ENCODE peak calls at places on chromosome 11, in eight cellular contexts. B is psoas muscle, Z is AG10803, W is tibial nerve, F is HFF-Myc, K is mucosa of descending colon, X is left lung, P is WTC11. S is an unnamed sample.

GRCh38 chr11:68753300-68753699 is 2.0 kb upstream of the TESMIN start:
- DNase-seq in B (no peak), Z (no peak), W (no peak), F (no peak), K (no peak), X (no peak), P (no peak), S (no peak)

GRCh38 chr11:35619754-35620640 is 1.7 kb downstream of the FJX1 start:
- DNase-seq in B (peak; percentile 24), Z (no peak), W (no peak), F (no peak), K (peak; percentile 48), X (no peak), P (peak; percentile 71), S (peak; percentile 45)

GRCh38 chr11:122808494-122808893 is 29.8 kb upstream of the CRTAM start:
- DNase-seq in B (no peak), Z (peak; percentile 54), W (no peak), F (peak; percentile 59), K (no peak), X (no peak), P (no peak), S (no peak)

GRCh38 chr11:46117842-46118241 is 3.4 kb downstream of the PHF21A start:
- DNase-seq in B (no peak), Z (no peak), W (no peak), F (no peak), K (no peak), X (no peak), P (no peak), S (no peak)

GRCh38 chr11:121344824-121345223 is 52.3 kb downstream of the SC5D start:
- DNase-seq in B (no peak), Z (no peak), W (no peak), F (no peak), K (no peak), X (no peak), P (no peak), S (no peak)

GRCh38 chr11:59707371-59707770 is 6.3 kb downstream of the OR10V1 start:
- DNase-seq in B (no peak), Z (no peak), W (no peak), F (no peak), K (no peak), X (no peak), P (no peak), S (no peak)

GRCh38 chr11:114280696-114281095 is 15.5 kb upstream of the NNMT start:
- DNase-seq in B (peak; percentile 60), Z (peak; percentile 96), W (no peak), F (peak; percentile 54), K (peak; percentile 69), X (peak; percentile 75), P (peak; percentile 77), S (peak; percentile 61)

GRCh38 chr11:99257131-99257530 is 236.4 kb downstream of the CNTN5 start:
- DNase-seq in B (no peak), Z (no peak), W (no peak), F (no peak), K (no peak), X (no peak), P (no peak), S (no peak)

GRCh38 chr11:62804310-62805043 is 763 bp downstream of the NXF1 start:
- DNase-seq in B (no peak), Z (peak; percentile 45), W (no peak), F (no peak), K (no peak), X (no peak), P (no peak), S (no peak)

GRCh38 chr11:77779935-77780334 is 40.6 kb downstream of the RSF1 start:
- DNase-seq in B (no peak), Z (peak; percentile 34), W (no peak), F (peak; percentile 15), K (no peak), X (no peak), P (no peak), S (no peak)

DNA sequence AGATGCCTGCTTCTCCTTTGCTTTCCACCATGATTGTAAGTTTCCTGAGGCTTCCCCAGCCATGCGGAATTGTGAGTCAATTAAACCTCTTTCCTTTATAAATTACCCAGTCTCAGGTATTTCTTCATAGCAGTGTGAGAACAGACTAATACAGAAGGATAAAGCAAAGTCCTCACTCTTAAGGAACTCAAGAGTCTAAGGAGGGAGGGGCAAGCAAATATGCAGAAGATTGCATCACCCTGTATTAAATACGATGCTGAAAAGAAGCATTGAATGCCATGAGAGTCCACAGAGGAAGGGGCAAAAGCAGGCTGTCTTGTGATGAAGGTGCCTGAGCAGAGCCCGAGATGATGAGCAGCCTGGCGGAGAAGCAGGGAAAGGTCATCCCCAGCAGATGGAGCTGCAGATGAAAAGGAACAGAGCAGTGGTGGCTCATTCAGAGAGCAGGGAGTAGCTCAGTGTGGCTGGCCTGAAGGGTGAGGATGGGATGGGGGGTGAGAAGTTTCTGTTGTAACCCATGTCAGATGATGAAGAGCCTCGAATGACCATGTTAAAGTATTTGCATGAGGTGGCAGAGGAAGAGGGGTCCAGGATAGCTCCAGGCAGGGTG is 6.3 kb upstream of the IZUMO1R start:
- DNase-seq in B (no peak), Z (no peak), W (no peak), F (no peak), K (no peak), X (no peak), P (no peak), S (no peak)
- TF ChIP-seq CTCF in B (no peak), Z (peak; percentile 26), W (no peak), F (peak; percentile 8), K (no peak), X (no peak), P (no peak), S (no peak)

DNA sequence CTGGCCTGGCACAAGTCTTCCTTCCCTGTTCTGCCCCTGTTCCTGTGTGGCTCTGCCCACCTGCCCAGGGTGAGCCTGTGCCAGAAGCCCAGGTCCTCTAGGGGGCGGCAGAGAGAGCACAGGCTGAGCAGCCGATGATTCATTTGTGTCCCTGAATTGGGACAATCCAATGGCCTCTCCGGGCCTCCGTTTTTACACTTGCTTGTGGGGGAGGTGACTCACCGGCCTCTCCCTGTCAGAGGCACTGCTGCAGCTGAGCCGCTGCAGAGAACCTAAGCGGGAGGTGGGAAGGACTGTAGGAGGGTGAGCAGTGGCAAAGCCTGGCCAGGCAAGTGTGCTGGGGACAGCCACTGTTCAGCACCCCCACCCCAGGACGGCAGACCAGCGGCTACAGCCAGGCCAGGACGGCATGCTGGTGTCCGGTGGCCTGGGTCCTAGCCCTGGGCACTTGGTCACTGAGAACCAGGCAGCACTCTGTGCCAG is 65.2 kb upstream of the LMO1 start:
- DNase-seq in B (peak; percentile 80), Z (peak; percentile 67), W (peak; percentile 29), F (peak; percentile 73), K (peak; percentile 71), X (peak; percentile 81), P (peak; percentile 91), S (peak; percentile 77)
- TF ChIP-seq CTCF in B (peak; percentile 69), Z (peak; percentile 64), W (peak; percentile 72), F (peak; percentile 95), K (peak; percentile 77), X (peak; percentile 66), P (peak; percentile 80), S (peak; percentile 90)

GRCh38 chr11:2774173-2775082 is 74.6 kb upstream of the KCNQ1OT1 start:
- DNase-seq in B (no peak), Z (no peak), W (peak; percentile 4), F (no peak), K (no peak), X (peak; percentile 21), P (peak; percentile 4), S (peak; percentile 6)
- TF ChIP-seq CTCF in B (no peak), Z (no peak), W (no peak), F (no peak), K (no peak), X (no peak), P (no peak), S (no peak)

GRCh38 chr11:129788278-129788677 is 27.4 kb upstream of the TMEM45B start:
- DNase-seq in B (no peak), Z (no peak), W (no peak), F (no peak), K (no peak), X (no peak), P (no peak), S (no peak)
- TF ChIP-seq CTCF in B (no peak), Z (no peak), W (no peak), F (no peak), K (no peak), X (no peak), P (no peak), S (no peak)

DNA sequence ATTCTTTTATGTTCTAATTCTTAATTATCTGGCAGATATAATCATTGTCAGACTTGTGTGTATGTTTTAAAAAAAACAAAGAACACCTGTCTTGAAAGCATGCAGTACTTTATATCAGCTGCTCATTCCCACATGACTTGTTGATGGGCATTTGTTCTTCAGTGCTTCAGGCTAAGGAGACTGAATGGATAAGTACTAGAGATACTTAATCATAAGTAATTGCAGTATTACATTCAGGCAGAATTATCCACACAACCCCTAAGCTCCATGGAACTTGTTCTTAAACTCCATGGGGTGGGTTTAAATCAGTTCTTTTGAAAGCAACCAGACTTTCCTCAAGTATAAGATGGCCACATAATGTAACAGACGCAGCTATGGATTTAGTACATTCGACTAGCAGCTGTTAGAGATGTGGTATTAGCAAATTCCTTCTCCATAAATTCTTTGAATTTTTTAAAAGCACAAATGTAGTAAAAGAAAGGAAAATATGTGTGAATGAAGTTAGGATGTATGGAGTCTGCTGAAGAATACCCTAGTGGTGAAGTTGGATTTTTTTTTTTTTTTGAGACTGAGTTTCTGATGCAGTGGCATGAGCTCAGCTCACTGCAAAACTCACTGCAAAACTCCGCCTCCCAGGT is 3.0 kb downstream of the JAM3 start:
- DNase-seq in B (no peak), Z (peak; percentile 28), W (no peak), F (no peak), K (no peak), X (no peak), P (no peak), S (no peak)
- TF ChIP-seq CTCF in B (no peak), Z (peak; percentile 37), W (no peak), F (no peak), K (no peak), X (no peak), P (no peak), S (peak; percentile 26)

DNA sequence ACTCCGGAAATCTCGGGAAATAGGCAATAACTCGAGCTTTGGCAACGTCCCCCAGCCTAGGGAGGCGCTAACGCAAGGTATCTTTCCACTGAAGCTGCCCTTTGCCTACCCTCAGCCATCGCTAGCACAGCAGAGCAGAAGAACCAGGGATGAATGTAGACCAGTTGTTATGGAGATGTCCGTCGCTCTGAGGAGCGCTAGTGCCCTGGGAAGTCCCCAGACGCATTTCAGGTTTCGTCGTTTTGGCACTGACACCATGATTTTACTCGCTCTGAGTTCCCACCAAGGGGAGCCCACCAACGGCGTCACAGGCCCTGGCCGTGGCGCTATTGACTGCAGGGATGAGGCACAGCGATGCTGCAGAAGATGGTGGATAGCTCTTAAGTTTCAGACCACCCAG is 22.7 kb upstream of the BDNF start:
- DNase-seq in B (no peak), Z (peak; percentile 24), W (no peak), F (no peak), K (no peak), X (no peak), P (peak; percentile 45), S (no peak)
- TF ChIP-seq CTCF in B (no peak), Z (peak; percentile 13), W (no peak), F (no peak), K (no peak), X (no peak), P (no peak), S (no peak)

DNA sequence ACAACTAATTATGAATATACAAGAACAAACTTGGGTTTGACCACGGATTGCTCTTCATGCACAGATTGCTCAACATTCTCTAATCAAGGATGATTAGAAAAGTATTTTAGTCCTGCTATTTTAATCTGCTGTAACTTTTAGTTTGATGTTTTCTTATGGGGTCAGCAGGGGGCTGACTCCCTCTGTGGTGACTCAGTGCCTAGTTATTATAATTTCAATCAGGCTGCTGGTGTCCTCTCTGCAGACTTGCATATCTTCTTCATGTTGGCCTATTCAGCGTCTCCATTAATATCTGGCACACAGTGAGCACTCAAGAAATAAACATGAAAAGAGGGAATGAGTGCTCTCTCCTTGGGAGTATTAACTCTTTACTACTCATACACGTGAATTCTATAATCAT is 223.8 kb upstream of the DDI1 start:
- DNase-seq in B (no peak), Z (no peak), W (no peak), F (no peak), K (no peak), X (no peak), P (no peak), S (no peak)
- TF ChIP-seq CTCF in B (no peak), Z (no peak), W (no peak), F (no peak), K (no peak), X (no peak), P (no peak), S (no peak)